ENCODE peak calls at places on chromosomes 13 and 19, in four cellular contexts. V is ACHN; S is CD4-positive, CD25-positive, alpha-beta regulatory T cell; F is choroid plexus epithelial cell. A is an unnamed sample.

GRCh38 chr19:50392759-50393158 is 8.6 kb downstream of the POLD1 start:
- DNase-seq in V (no peak), S (no peak), F (no peak), A (no peak)

GRCh38 chr13:30154931-30155330 is 152.4 kb downstream of the KATNAL1 start:
- DNase-seq in V (no peak), S (no peak), F (no peak), A (no peak)

GRCh38 chr13:71880753-71881541 is 13.9 kb upstream of the DACH1 start:
- DNase-seq in V (no peak), S (no peak), F (no peak), A (no peak)

GRCh38 chr19:48443262-48443661 is 2.5 kb upstream of the GRWD1 start:
- DNase-seq in V (no peak), S (no peak), F (peak; percentile 21), A (no peak)

GRCh38 chr13:26021956-26022355 is 29.9 kb downstream of the SHISA2 start:
- DNase-seq in V (no peak), S (no peak), F (no peak), A (no peak)

GRCh38 chr13:25816239-25816638 is 235.6 kb downstream of the SHISA2 start:
- DNase-seq in V (no peak), S (no peak), F (no peak), A (no peak)

GRCh38 chr19:31905980-31906948 is 439.1 kb upstream of the ZNF507 start:
- DNase-seq in V (no peak), S (no peak), F (no peak), A (no peak)

GRCh38 chr19:38734426-38735256 is 9.6 kb downstream of the CAPN12 start:
- DNase-seq in V (no peak), S (peak; percentile 79), F (peak; percentile 48), A (no peak)

GRCh38 chr19:42370068-42370520 is 20.0 kb downstream of the CNFN start:
- DNase-seq in V (no peak), S (no peak), F (no peak), A (no peak)

GRCh38 chr19:13437919-13438618 is 68.2 kb downstream of the CACNA1A start:
- DNase-seq in V (no peak), S (no peak), F (no peak), A (no peak)

GRCh38 chr13:30061217-30061616 is 210.8 kb upstream of the UBL3 start:
- DNase-seq in V (no peak), S (no peak), F (no peak), A (no peak)

GRCh38 chr13:113968463-113969310 is 5.2 kb downstream of the C13orf46 start:
- DNase-seq in V (no peak), S (no peak), F (no peak), A (peak; percentile 6)

GRCh38 chr13:79581870-79582315 is 100.9 kb downstream of the NDFIP2 start:
- DNase-seq in V (no peak), S (no peak), F (peak; percentile 60), A (peak; percentile 69)

GRCh38 chr13:35512271-35512920 is 35.9 kb upstream of the MAB21L1 start:
- DNase-seq in V (peak; percentile 55), S (no peak), F (peak; percentile 95), A (no peak)

GRCh38 chr19:35757231-35757748 is 461 bp upstream of the HSPB6 start:
- DNase-seq in V (peak; percentile 63), S (no peak), F (peak; percentile 99), A (peak; percentile 78)

GRCh38 chr13:59663707-59664106 is 500.0 kb downstream of the DIAPH3 start:
- DNase-seq in V (no peak), S (no peak), F (no peak), A (no peak)

GRCh38 chr13:102198418-102199322 is 203.2 kb downstream of the FGF14 start:
- DNase-seq in V (no peak), S (no peak), F (peak; percentile 52), A (no peak)

GRCh38 chr19:10518444-10519361 is 1.5 kb upstream of the S1PR5 start:
- DNase-seq in V (no peak), S (no peak), F (no peak), A (no peak)

GRCh38 chr13:28231642-28232041 is 93.3 kb downstream of the PAN3 start:
- DNase-seq in V (no peak), S (no peak), F (no peak), A (no peak)

GRCh38 chr19:33724021-33724722 is 72.5 kb upstream of the KCTD15 start:
- DNase-seq in V (no peak), S (no peak), F (no peak), A (peak; percentile 85)

GRCh38 chr13:31409678-31410356 is 210.0 kb downstream of the B3GLCT start:
- DNase-seq in V (peak; percentile 11), S (no peak), F (peak; percentile 57), A (no peak)

GRCh38 chr13:99634672-99635071 is 133.4 kb downstream of the TM9SF2 start:
- DNase-seq in V (no peak), S (no peak), F (no peak), A (no peak)

GRCh38 chr13:73090116-73090811 is 31.5 kb downstream of the KLF5 start:
- DNase-seq in V (peak; percentile 91), S (peak; percentile 34), F (peak; percentile 75), A (peak; percentile 43)